ENCODE peak calls at places on chromosomes 3 and 15, in six cellular contexts. One of them, this sample, is unnamed.

GRCh38 chr3:158495503-158495902 is 75.5 kb upstream of the MLF1 start:
- DNase-seq in SK-N-SH: no peak
- DNase-seq in keratinocyte: no peak
- DNase-seq in H1: no peak
- DNase-seq in uterus: no peak
- DNase-seq in naive thymus-derived CD4-positive, alpha-beta T cell: no peak
- DNase-seq in this sample: no peak

GRCh38 chr3:152339881-152340505 is 71.3 kb downstream of the MBNL1 start:
- DNase-seq in SK-N-SH: no peak
- DNase-seq in H1: no peak
- DNase-seq in naive thymus-derived CD4-positive, alpha-beta T cell: no peak
- DNase-seq in keratinocyte: no peak
- DNase-seq in uterus: no peak
- DNase-seq in this sample: no peak

GRCh38 chr3:155921486-155921885 is 51.0 kb downstream of the GMPS start:
- DNase-seq in H1: no peak
- DNase-seq in uterus: no peak
- DNase-seq in keratinocyte: no peak
- DNase-seq in naive thymus-derived CD4-positive, alpha-beta T cell: no peak
- DNase-seq in SK-N-SH: no peak
- DNase-seq in this sample: no peak

GRCh38 chr15:73598540-73599195 is 34.5 kb downstream of the NPTN start:
- DNase-seq in SK-N-SH: no peak
- DNase-seq in uterus: peak; percentile 35
- DNase-seq in keratinocyte: no peak
- DNase-seq in H1: no peak
- DNase-seq in naive thymus-derived CD4-positive, alpha-beta T cell: no peak
- DNase-seq in this sample: no peak

GRCh38 chr15:49620174-49620573 is 444 bp downstream of the FAM227B start:
- DNase-seq in uterus: no peak
- DNase-seq in H1: no peak
- DNase-seq in naive thymus-derived CD4-positive, alpha-beta T cell: no peak
- DNase-seq in keratinocyte: no peak
- DNase-seq in SK-N-SH: no peak
- DNase-seq in this sample: no peak

GRCh38 chr3:111073186-111073585 is 1.6 kb downstream of the NECTIN3 start:
- DNase-seq in H1: no peak
- DNase-seq in naive thymus-derived CD4-positive, alpha-beta T cell: no peak
- DNase-seq in SK-N-SH: no peak
- DNase-seq in keratinocyte: no peak
- DNase-seq in uterus: no peak
- DNase-seq in this sample: no peak

GRCh38 chr3:141360888-141361598 is 7.3 kb upstream of the ZBTB38 start:
- DNase-seq in SK-N-SH: peak; percentile 70
- DNase-seq in naive thymus-derived CD4-positive, alpha-beta T cell: peak; percentile 56
- DNase-seq in keratinocyte: no peak
- DNase-seq in H1: no peak
- DNase-seq in uterus: no peak
- DNase-seq in this sample: no peak

GRCh38 chr3:188598872-188599271 is 444.9 kb downstream of the LPP start:
- DNase-seq in naive thymus-derived CD4-positive, alpha-beta T cell: no peak
- DNase-seq in SK-N-SH: no peak
- DNase-seq in keratinocyte: no peak
- DNase-seq in H1: no peak
- DNase-seq in uterus: no peak
- DNase-seq in this sample: no peak

GRCh38 chr15:95932676-95933075 is 397.8 kb upstream of the NR2F2 start:
- DNase-seq in naive thymus-derived CD4-positive, alpha-beta T cell: no peak
- DNase-seq in uterus: no peak
- DNase-seq in H1: no peak
- DNase-seq in SK-N-SH: no peak
- DNase-seq in keratinocyte: no peak
- DNase-seq in this sample: no peak

GRCh38 chr3:170523248-170523647 is 62.6 kb downstream of the SLC7A14 start:
- DNase-seq in H1: no peak
- DNase-seq in SK-N-SH: no peak
- DNase-seq in uterus: no peak
- DNase-seq in keratinocyte: no peak
- DNase-seq in naive thymus-derived CD4-positive, alpha-beta T cell: no peak
- DNase-seq in this sample: no peak

GRCh38 chr3:100603449-100603848 is 6.0 kb upstream of the ADGRG7 start:
- DNase-seq in uterus: no peak
- DNase-seq in naive thymus-derived CD4-positive, alpha-beta T cell: peak; percentile 2
- DNase-seq in keratinocyte: no peak
- DNase-seq in H1: no peak
- DNase-seq in SK-N-SH: peak; percentile 40
- DNase-seq in this sample: no peak

GRCh38 chr3:45988804-45989203 is 6.8 kb downstream of the FYCO1 start:
- DNase-seq in naive thymus-derived CD4-positive, alpha-beta T cell: no peak
- DNase-seq in uterus: no peak
- DNase-seq in keratinocyte: peak; percentile 40
- DNase-seq in H1: no peak
- DNase-seq in SK-N-SH: no peak
- DNase-seq in this sample: no peak

GRCh38 chr3:48788544-48789162 is 59.0 kb downstream of the PRKAR2A start:
- DNase-seq in H1: no peak
- DNase-seq in SK-N-SH: no peak
- DNase-seq in naive thymus-derived CD4-positive, alpha-beta T cell: peak; percentile 32
- DNase-seq in keratinocyte: no peak
- DNase-seq in uterus: no peak
- DNase-seq in this sample: no peak

GRCh38 chr15:77107531-77108355 is 36.8 kb upstream of the TSPAN3 start:
- DNase-seq in keratinocyte: no peak
- DNase-seq in H1: peak; percentile 72
- DNase-seq in naive thymus-derived CD4-positive, alpha-beta T cell: peak; percentile 30
- DNase-seq in SK-N-SH: peak; percentile 72
- DNase-seq in uterus: peak; percentile 53
- DNase-seq in this sample: peak; percentile 3

GRCh38 chr3:46271910-46272309 is 29.6 kb downstream of the CCR3 start:
- DNase-seq in H1: no peak
- DNase-seq in keratinocyte: no peak
- DNase-seq in naive thymus-derived CD4-positive, alpha-beta T cell: no peak
- DNase-seq in SK-N-SH: no peak
- DNase-seq in uterus: no peak
- DNase-seq in this sample: no peak

GRCh38 chr3:196292281-196292923 is 4.9 kb upstream of the PCYT1A start:
- DNase-seq in keratinocyte: no peak
- DNase-seq in uterus: no peak
- DNase-seq in SK-N-SH: no peak
- DNase-seq in naive thymus-derived CD4-positive, alpha-beta T cell: no peak
- DNase-seq in H1: no peak
- DNase-seq in this sample: no peak

GRCh38 chr3:30426319-30426993 is 179.9 kb upstream of the TGFBR2 start:
- DNase-seq in H1: no peak
- DNase-seq in keratinocyte: no peak
- DNase-seq in naive thymus-derived CD4-positive, alpha-beta T cell: no peak
- DNase-seq in uterus: peak; percentile 70
- DNase-seq in SK-N-SH: no peak
- DNase-seq in this sample: no peak

GRCh38 chr15:32096867-32097266 is 66.6 kb downstream of the CHRNA7 start:
- DNase-seq in naive thymus-derived CD4-positive, alpha-beta T cell: no peak
- DNase-seq in keratinocyte: no peak
- DNase-seq in H1: no peak
- DNase-seq in uterus: no peak
- DNase-seq in SK-N-SH: no peak
- DNase-seq in this sample: no peak

GRCh38 chr3:12603969-12604368 is 47.1 kb downstream of the MKRN2 start:
- DNase-seq in naive thymus-derived CD4-positive, alpha-beta T cell: no peak
- DNase-seq in H1: no peak
- DNase-seq in keratinocyte: no peak
- DNase-seq in uterus: no peak
- DNase-seq in SK-N-SH: no peak
- DNase-seq in this sample: no peak

GRCh38 chr3:4644954-4645353 is 151.8 kb downstream of the ITPR1 start:
- DNase-seq in naive thymus-derived CD4-positive, alpha-beta T cell: no peak
- DNase-seq in SK-N-SH: no peak
- DNase-seq in H1: no peak
- DNase-seq in keratinocyte: no peak
- DNase-seq in uterus: no peak
- DNase-seq in this sample: no peak

GRCh38 chr3:69696365-69696764 is 42.9 kb upstream of the MITF start:
- DNase-seq in uterus: no peak
- DNase-seq in SK-N-SH: no peak
- DNase-seq in naive thymus-derived CD4-positive, alpha-beta T cell: no peak
- DNase-seq in H1: no peak
- DNase-seq in keratinocyte: no peak
- DNase-seq in this sample: no peak

GRCh38 chr15:70376929-70377691 is 279.4 kb upstream of the TLE3 start:
- DNase-seq in H1: peak; percentile 57
- DNase-seq in SK-N-SH: peak; percentile 76
- DNase-seq in naive thymus-derived CD4-positive, alpha-beta T cell: no peak
- DNase-seq in uterus: peak; percentile 66
- DNase-seq in keratinocyte: no peak
- DNase-seq in this sample: no peak

GRCh38 chr3:16374047-16375019 is 109.3 kb downstream of the OXNAD1 start:
- DNase-seq in SK-N-SH: no peak
- DNase-seq in H1: no peak
- DNase-seq in naive thymus-derived CD4-positive, alpha-beta T cell: peak; percentile 34
- DNase-seq in keratinocyte: no peak
- DNase-seq in uterus: no peak
- DNase-seq in this sample: peak; percentile 4

DNA sequence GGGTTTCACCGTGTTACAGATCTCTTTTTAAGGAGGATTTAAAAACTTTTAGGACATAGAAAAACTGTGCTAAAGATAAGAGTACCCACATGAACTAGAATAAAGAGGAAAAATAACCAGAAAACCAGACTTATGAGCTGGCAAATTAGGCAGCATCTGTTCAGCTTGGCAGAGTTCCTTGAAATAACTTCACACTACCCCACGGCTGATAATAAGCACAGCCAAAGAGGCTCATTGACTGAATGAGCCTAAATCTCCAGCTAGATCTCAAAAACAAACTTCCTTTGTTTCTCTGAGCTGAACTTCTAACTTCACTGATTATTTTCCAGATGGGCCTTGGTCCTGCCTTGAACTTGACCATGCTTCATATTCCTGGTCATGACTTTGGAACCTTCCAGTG is 26.7 kb upstream of the PIK3R4 start:
- DNase-seq in uterus: no peak
- DNase-seq in H1: no peak
- DNase-seq in naive thymus-derived CD4-positive, alpha-beta T cell: no peak
- DNase-seq in keratinocyte: no peak
- DNase-seq in SK-N-SH: no peak
- DNase-seq in this sample: no peak
- H3K27me3 ChIP-seq in uterus: no peaks in the 10 kb centered on the region
- H3K27me3 ChIP-seq in H1: no peaks in the 10 kb centered on the region
- H3K27me3 ChIP-seq in naive thymus-derived CD4-positive, alpha-beta T cell: peaks cover 4% of the 10 kb centered on the region
- H3K27me3 ChIP-seq in keratinocyte: no peaks in the 10 kb centered on the region
- H3K27me3 ChIP-seq in SK-N-SH: no peaks in the 10 kb centered on the region
- H3K27me3 ChIP-seq in this sample: no peaks in the 10 kb centered on the region

GRCh38 chr15:40767838-40768491 is 1.8 kb upstream of the C15orf62 start:
- DNase-seq in SK-N-SH: no peak
- DNase-seq in uterus: no peak
- DNase-seq in naive thymus-derived CD4-positive, alpha-beta T cell: no peak
- DNase-seq in H1: no peak
- DNase-seq in keratinocyte: no peak
- DNase-seq in this sample: no peak

GRCh38 chr15:40770147-40770721 is 454 bp downstream of the C15orf62 start:
- DNase-seq in naive thymus-derived CD4-positive, alpha-beta T cell: no peak
- DNase-seq in keratinocyte: no peak
- DNase-seq in H1: no peak
- DNase-seq in SK-N-SH: peak; percentile 32
- DNase-seq in uterus: no peak
- DNase-seq in this sample: no peak

GRCh38 chr15:40766906-40767837 is 2.6 kb upstream of the C15orf62 start:
- DNase-seq in SK-N-SH: peak; percentile 33
- DNase-seq in keratinocyte: no peak
- DNase-seq in uterus: no peak
- DNase-seq in H1: no peak
- DNase-seq in naive thymus-derived CD4-positive, alpha-beta T cell: no peak
- DNase-seq in this sample: no peak

GRCh38 chr15:40769310-40770146 is at the start of gene C15orf62:
- DNase-seq in SK-N-SH: peak; percentile 75
- DNase-seq in keratinocyte: peak; percentile 82
- DNase-seq in naive thymus-derived CD4-positive, alpha-beta T cell: peak; percentile 45
- DNase-seq in uterus: peak; percentile 41
- DNase-seq in H1: no peak
- DNase-seq in this sample: no peak

GRCh38 chr15:40768492-40769309 is 1.1 kb upstream of the C15orf62 start:
- DNase-seq in keratinocyte: no peak
- DNase-seq in uterus: no peak
- DNase-seq in naive thymus-derived CD4-positive, alpha-beta T cell: no peak
- DNase-seq in SK-N-SH: peak; percentile 49
- DNase-seq in H1: no peak
- DNase-seq in this sample: no peak
- H3K4me1 ChIP-seq in keratinocyte: peaks cover 63% of the 10 kb centered on the region
- H3K4me1 ChIP-seq in uterus: no peaks in the 10 kb centered on the region
- H3K4me1 ChIP-seq in naive thymus-derived CD4-positive, alpha-beta T cell: peaks cover 29% of the 10 kb centered on the region
- H3K4me1 ChIP-seq in SK-N-SH: peaks cover 36% of the 10 kb centered on the region
- H3K4me1 ChIP-seq in H1: peaks cover 20% of the 10 kb centered on the region
- H3K4me1 ChIP-seq in this sample: peaks cover 22% of the 10 kb centered on the region

GRCh38 chr15:62165793-62166380 is 802 bp upstream of the C2CD4B start:
- DNase-seq in uterus: no peak
- DNase-seq in SK-N-SH: no peak
- DNase-seq in H1: no peak
- DNase-seq in keratinocyte: no peak
- DNase-seq in naive thymus-derived CD4-positive, alpha-beta T cell: no peak
- DNase-seq in this sample: no peak

GRCh38 chr15:62163397-62163796 is 1.7 kb downstream of the C2CD4B start:
- DNase-seq in naive thymus-derived CD4-positive, alpha-beta T cell: no peak
- DNase-seq in H1: no peak
- DNase-seq in SK-N-SH: no peak
- DNase-seq in keratinocyte: no peak
- DNase-seq in uterus: no peak
- DNase-seq in this sample: no peak

GRCh38 chr15:62164500-62165028 is 521 bp downstream of the C2CD4B start:
- DNase-seq in H1: peak; percentile 76
- DNase-seq in uterus: no peak
- DNase-seq in keratinocyte: no peak
- DNase-seq in SK-N-SH: peak; percentile 75
- DNase-seq in naive thymus-derived CD4-positive, alpha-beta T cell: no peak
- DNase-seq in this sample: no peak

GRCh38 chr15:62165029-62165792 is at the start of gene C2CD4B:
- DNase-seq in SK-N-SH: peak; percentile 58
- DNase-seq in H1: peak; percentile 85
- DNase-seq in uterus: peak; percentile 35
- DNase-seq in naive thymus-derived CD4-positive, alpha-beta T cell: no peak
- DNase-seq in keratinocyte: no peak
- DNase-seq in this sample: no peak

GRCh38 chr15:62163847-62164499 is 1.1 kb downstream of the C2CD4B start:
- DNase-seq in naive thymus-derived CD4-positive, alpha-beta T cell: no peak
- DNase-seq in keratinocyte: no peak
- DNase-seq in SK-N-SH: peak; percentile 68
- DNase-seq in H1: peak; percentile 74
- DNase-seq in uterus: no peak
- DNase-seq in this sample: no peak
- H3K27me3 ChIP-seq in naive thymus-derived CD4-positive, alpha-beta T cell: peaks cover 15% of the 10 kb centered on the region
- H3K27me3 ChIP-seq in keratinocyte: peaks cover 53% of the 10 kb centered on the region
- H3K27me3 ChIP-seq in SK-N-SH: peaks cover 32% of the 10 kb centered on the region
- H3K27me3 ChIP-seq in H1: peaks cover 18% of the 10 kb centered on the region
- H3K27me3 ChIP-seq in uterus: peaks cover 6% of the 10 kb centered on the region
- H3K27me3 ChIP-seq in this sample: peaks cover 22% of the 10 kb centered on the region

DNA sequence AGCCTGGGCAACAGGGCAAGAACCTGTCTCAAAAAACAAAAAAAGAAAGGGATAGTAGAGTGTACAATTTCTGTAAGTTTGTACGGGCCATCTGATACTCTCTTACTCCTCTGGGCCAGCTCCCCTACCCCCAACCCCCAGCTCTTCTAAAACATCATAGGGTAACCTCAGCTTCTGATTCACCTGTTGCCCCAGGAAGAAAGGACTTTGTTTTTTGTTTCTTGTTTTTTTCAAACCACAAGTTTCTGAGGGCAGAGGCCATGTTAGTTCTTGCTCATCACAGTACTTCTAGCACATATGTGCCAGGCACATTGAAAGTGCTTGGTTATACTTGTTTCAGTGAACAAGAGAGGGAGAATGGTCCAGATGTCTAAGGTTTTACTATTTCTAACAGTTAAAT is 20.2 kb downstream of the ATOSA start:
- DNase-seq in uterus: no peak
- DNase-seq in SK-N-SH: no peak
- DNase-seq in H1: no peak
- DNase-seq in naive thymus-derived CD4-positive, alpha-beta T cell: peak; percentile 27
- DNase-seq in keratinocyte: no peak
- DNase-seq in this sample: no peak
- H3K4me1 ChIP-seq in uterus: no peaks in the 10 kb centered on the region
- H3K4me1 ChIP-seq in SK-N-SH: no peaks in the 10 kb centered on the region
- H3K4me1 ChIP-seq in H1: no peaks in the 10 kb centered on the region
- H3K4me1 ChIP-seq in naive thymus-derived CD4-positive, alpha-beta T cell: no peaks in the 10 kb centered on the region
- H3K4me1 ChIP-seq in keratinocyte: peaks cover 16% of the 10 kb centered on the region
- H3K4me1 ChIP-seq in this sample: no peaks in the 10 kb centered on the region

This sample was measured in effector memory CD4-positive, alpha-beta T cell.